ENCODE peak calls at places on chromosome 2, in five cellular contexts. One of them, this sample, is unnamed.

GRCh38 chr2:209687261-209687660 is 84.4 kb upstream of the UNC80 start:
- DNase-seq in DND-41: no peak
- DNase-seq in pancreas: no peak
- DNase-seq in dorsolateral prefrontal cortex: no peak
- DNase-seq in Panc1: no peak
- DNase-seq in this sample: no peak

GRCh38 chr2:1950474-1950873 is 206.2 kb upstream of the PXDN start:
- DNase-seq in DND-41: no peak
- DNase-seq in dorsolateral prefrontal cortex: no peak
- DNase-seq in Panc1: no peak
- DNase-seq in pancreas: no peak
- DNase-seq in this sample: no peak

GRCh38 chr2:68491582-68491981 is 24.2 kb downstream of the APLF start:
- DNase-seq in Panc1: no peak
- DNase-seq in DND-41: no peak
- DNase-seq in pancreas: no peak
- DNase-seq in dorsolateral prefrontal cortex: no peak
- DNase-seq in this sample: no peak

GRCh38 chr2:175414872-175415487 is 233.5 kb upstream of the ATP5MC3 start:
- DNase-seq in dorsolateral prefrontal cortex: no peak
- DNase-seq in Panc1: peak
- DNase-seq in DND-41: peak
- DNase-seq in pancreas: peak
- DNase-seq in this sample: no peak

GRCh38 chr2:23350026-23350791 is 34.8 kb upstream of the KLHL29 start:
- DNase-seq in dorsolateral prefrontal cortex: peak
- DNase-seq in pancreas: no peak
- DNase-seq in DND-41: no peak
- DNase-seq in Panc1: no peak
- DNase-seq in this sample: no peak

GRCh38 chr2:224836263-224836662 is 120.1 kb upstream of the CCDC195 start:
- DNase-seq in pancreas: no peak
- DNase-seq in DND-41: no peak
- DNase-seq in dorsolateral prefrontal cortex: no peak
- DNase-seq in Panc1: no peak
- DNase-seq in this sample: no peak

GRCh38 chr2:109083771-109084170 is 45.2 kb upstream of the SH3RF3 start:
- DNase-seq in DND-41: no peak
- DNase-seq in dorsolateral prefrontal cortex: no peak
- DNase-seq in pancreas: no peak
- DNase-seq in Panc1: no peak
- DNase-seq in this sample: no peak

GRCh38 chr2:235053649-235054048 is 101.8 kb downstream of the SH3BP4 start:
- DNase-seq in dorsolateral prefrontal cortex: no peak
- DNase-seq in DND-41: no peak
- DNase-seq in pancreas: no peak
- DNase-seq in Panc1: no peak
- DNase-seq in this sample: no peak

GRCh38 chr2:36452279-36452678 is 96.7 kb downstream of the CRIM1 start:
- DNase-seq in pancreas: no peak
- DNase-seq in DND-41: no peak
- DNase-seq in Panc1: no peak
- DNase-seq in dorsolateral prefrontal cortex: no peak
- DNase-seq in this sample: no peak

GRCh38 chr2:182831912-182832311 is 34.5 kb downstream of the FRZB start:
- DNase-seq in dorsolateral prefrontal cortex: no peak
- DNase-seq in DND-41: peak
- DNase-seq in pancreas: no peak
- DNase-seq in Panc1: no peak
- DNase-seq in this sample: no peak

GRCh38 chr2:54665436-54665856 is 58.0 kb upstream of the EML6 start:
- DNase-seq in dorsolateral prefrontal cortex: no peak
- DNase-seq in pancreas: no peak
- DNase-seq in DND-41: peak
- DNase-seq in Panc1: peak
- DNase-seq in this sample: peak

GRCh38 chr2:207854484-207855386 is 85.0 kb upstream of the FZD5 start:
- DNase-seq in DND-41: no peak
- DNase-seq in Panc1: no peak
- DNase-seq in dorsolateral prefrontal cortex: no peak
- DNase-seq in pancreas: no peak
- DNase-seq in this sample: no peak

GRCh38 chr2:68745006-68745405 is 10.4 kb downstream of the ARHGAP25 start:
- DNase-seq in Panc1: no peak
- DNase-seq in dorsolateral prefrontal cortex: no peak
- DNase-seq in pancreas: no peak
- DNase-seq in DND-41: no peak
- DNase-seq in this sample: no peak

GRCh38 chr2:184520441-184520840 is 77.9 kb upstream of the ZNF804A start:
- DNase-seq in Panc1: no peak
- DNase-seq in DND-41: no peak
- DNase-seq in pancreas: no peak
- DNase-seq in dorsolateral prefrontal cortex: no peak
- DNase-seq in this sample: no peak

GRCh38 chr2:151302879-151303278 is 13.4 kb upstream of the NMI start:
- DNase-seq in dorsolateral prefrontal cortex: no peak
- DNase-seq in pancreas: no peak
- DNase-seq in DND-41: no peak
- DNase-seq in Panc1: no peak
- DNase-seq in this sample: no peak

GRCh38 chr2:176533505-176534193 is 264.4 kb downstream of the MTX2 start:
- DNase-seq in dorsolateral prefrontal cortex: no peak
- DNase-seq in Panc1: no peak
- DNase-seq in pancreas: no peak
- DNase-seq in DND-41: no peak
- DNase-seq in this sample: no peak

GRCh38 chr2:96267159-96267971 is 1.3 kb downstream of the CIAO1 start:
- DNase-seq in dorsolateral prefrontal cortex: no peak
- DNase-seq in Panc1: no peak
- DNase-seq in pancreas: peak
- DNase-seq in DND-41: peak
- DNase-seq in this sample: peak

GRCh38 chr2:195606179-195606578 is 50.8 kb upstream of the SLC39A10 start:
- DNase-seq in Panc1: no peak
- DNase-seq in dorsolateral prefrontal cortex: no peak
- DNase-seq in DND-41: no peak
- DNase-seq in pancreas: no peak
- DNase-seq in this sample: no peak

GRCh38 chr2:61762292-61762691 is 91.6 kb downstream of the FAM161A start:
- DNase-seq in Panc1: no peak
- DNase-seq in DND-41: no peak
- DNase-seq in dorsolateral prefrontal cortex: no peak
- DNase-seq in pancreas: no peak
- DNase-seq in this sample: no peak

GRCh38 chr2:145186303-145186702 is 666.4 kb upstream of the ZEB2 start:
- DNase-seq in Panc1: no peak
- DNase-seq in dorsolateral prefrontal cortex: no peak
- DNase-seq in DND-41: no peak
- DNase-seq in pancreas: no peak
- DNase-seq in this sample: no peak

GRCh38 chr2:38074047-38074774 is 1.7 kb downstream of the CYP1B1 start:
- DNase-seq in DND-41: no peak
- DNase-seq in Panc1: no peak
- DNase-seq in dorsolateral prefrontal cortex: no peak
- DNase-seq in pancreas: no peak
- DNase-seq in this sample: no peak
- H3K4me3 ChIP-seq in DND-41: no peak
- H3K4me3 ChIP-seq in Panc1: peak
- H3K4me3 ChIP-seq in dorsolateral prefrontal cortex: peak
- H3K4me3 ChIP-seq in pancreas: no peak
- H3K4me3 ChIP-seq in this sample: no peak

GRCh38 chr2:75561566-75562512 is 1.1 kb upstream of the EVA1A start:
- DNase-seq in DND-41: no peak
- DNase-seq in Panc1: no peak
- DNase-seq in dorsolateral prefrontal cortex: no peak
- DNase-seq in pancreas: no peak
- DNase-seq in this sample: no peak
- H3K4me3 ChIP-seq in DND-41: peak
- H3K4me3 ChIP-seq in Panc1: no peak
- H3K4me3 ChIP-seq in dorsolateral prefrontal cortex: no peak
- H3K4me3 ChIP-seq in pancreas: peak
- H3K4me3 ChIP-seq in this sample: no peak

GRCh38 chr2:240436626-240437180 is 1.2 kb downstream of the GPC1 start:
- DNase-seq in Panc1: no peak
- DNase-seq in DND-41: no peak
- DNase-seq in pancreas: peak
- DNase-seq in dorsolateral prefrontal cortex: no peak
- DNase-seq in this sample: peak

GRCh38 chr2:240434728-240435456 is 571 bp upstream of the GPC1 start:
- DNase-seq in Panc1: no peak
- DNase-seq in dorsolateral prefrontal cortex: peak
- DNase-seq in DND-41: no peak
- DNase-seq in pancreas: peak
- DNase-seq in this sample: peak

GRCh38 chr2:240435457-240435954 is at the start of gene GPC1:
- DNase-seq in dorsolateral prefrontal cortex: peak
- DNase-seq in pancreas: peak
- DNase-seq in Panc1: no peak
- DNase-seq in DND-41: no peak
- DNase-seq in this sample: no peak

GRCh38 chr2:240437181-240437860 is 1.9 kb downstream of the GPC1 start:
- DNase-seq in pancreas: peak
- DNase-seq in DND-41: no peak
- DNase-seq in Panc1: no peak
- DNase-seq in dorsolateral prefrontal cortex: no peak
- DNase-seq in this sample: no peak

DNA sequence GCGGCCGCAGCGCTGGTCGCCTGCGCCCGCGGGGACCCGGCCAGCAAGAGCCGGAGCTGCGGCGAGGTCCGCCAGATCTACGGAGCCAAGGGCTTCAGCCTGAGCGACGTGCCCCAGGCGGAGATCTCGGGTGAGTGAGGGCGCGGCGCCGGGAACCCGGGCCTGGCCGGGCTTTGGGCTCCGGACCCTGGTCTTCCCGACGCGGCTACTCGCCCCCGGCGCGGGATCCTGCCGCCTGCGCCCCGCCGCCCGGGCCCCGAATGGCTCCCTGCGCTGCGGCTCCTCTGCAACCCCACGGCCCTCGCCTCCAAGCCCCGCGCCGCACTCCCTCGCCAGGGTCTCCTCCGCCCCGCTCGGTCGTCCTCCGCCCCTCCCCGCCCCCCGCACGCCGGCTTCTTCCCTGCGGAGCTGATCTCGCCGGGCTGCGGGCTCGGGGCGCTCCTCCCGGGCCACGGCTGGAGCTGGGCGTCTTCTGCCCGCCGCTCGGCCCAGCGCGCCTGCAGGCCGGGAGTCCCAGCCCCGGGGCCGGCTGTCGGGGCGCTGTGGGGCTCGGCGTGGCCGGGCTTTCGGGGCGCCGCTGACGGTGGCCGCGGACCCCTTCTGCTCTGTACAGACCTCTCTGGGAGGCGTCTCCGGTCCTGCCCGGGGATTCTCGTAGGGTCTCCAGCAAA is 627 bp downstream of the GPC1 start:
- DNase-seq in Panc1: no peak
- DNase-seq in dorsolateral prefrontal cortex: peak
- DNase-seq in DND-41: no peak
- DNase-seq in pancreas: peak
- DNase-seq in this sample: no peak
- H3K4me3 ChIP-seq in Panc1: peak
- H3K4me3 ChIP-seq in dorsolateral prefrontal cortex: peak
- H3K4me3 ChIP-seq in DND-41: no peak
- H3K4me3 ChIP-seq in pancreas: peak
- H3K4me3 ChIP-seq in this sample: peak

GRCh38 chr2:232699110-232699509 is 2.0 kb downstream of the GIGYF2 start:
- DNase-seq in DND-41: no peak
- DNase-seq in dorsolateral prefrontal cortex: no peak
- DNase-seq in pancreas: no peak
- DNase-seq in Panc1: no peak
- DNase-seq in this sample: no peak

GRCh38 chr2:232698552-232699091 is 1.5 kb downstream of the GIGYF2 start:
- DNase-seq in DND-41: no peak
- DNase-seq in pancreas: no peak
- DNase-seq in Panc1: no peak
- DNase-seq in dorsolateral prefrontal cortex: no peak
- DNase-seq in this sample: no peak

GRCh38 chr2:232697059-232697806 is at the start of gene GIGYF2:
- DNase-seq in pancreas: peak
- DNase-seq in Panc1: peak
- DNase-seq in dorsolateral prefrontal cortex: peak
- DNase-seq in DND-41: peak
- DNase-seq in this sample: peak

GRCh38 chr2:232697807-232698110 is 628 bp downstream of the GIGYF2 start:
- DNase-seq in pancreas: no peak
- DNase-seq in Panc1: no peak
- DNase-seq in DND-41: no peak
- DNase-seq in dorsolateral prefrontal cortex: no peak
- DNase-seq in this sample: no peak

GRCh38 chr2:232696609-232697058 is 497 bp upstream of the GIGYF2 start:
- DNase-seq in DND-41: no peak
- DNase-seq in dorsolateral prefrontal cortex: no peak
- DNase-seq in pancreas: no peak
- DNase-seq in Panc1: no peak
- DNase-seq in this sample: no peak
- H3K4me3 ChIP-seq in DND-41: peak
- H3K4me3 ChIP-seq in dorsolateral prefrontal cortex: peak
- H3K4me3 ChIP-seq in pancreas: no peak
- H3K4me3 ChIP-seq in Panc1: peak
- H3K4me3 ChIP-seq in this sample: peak

DNA sequence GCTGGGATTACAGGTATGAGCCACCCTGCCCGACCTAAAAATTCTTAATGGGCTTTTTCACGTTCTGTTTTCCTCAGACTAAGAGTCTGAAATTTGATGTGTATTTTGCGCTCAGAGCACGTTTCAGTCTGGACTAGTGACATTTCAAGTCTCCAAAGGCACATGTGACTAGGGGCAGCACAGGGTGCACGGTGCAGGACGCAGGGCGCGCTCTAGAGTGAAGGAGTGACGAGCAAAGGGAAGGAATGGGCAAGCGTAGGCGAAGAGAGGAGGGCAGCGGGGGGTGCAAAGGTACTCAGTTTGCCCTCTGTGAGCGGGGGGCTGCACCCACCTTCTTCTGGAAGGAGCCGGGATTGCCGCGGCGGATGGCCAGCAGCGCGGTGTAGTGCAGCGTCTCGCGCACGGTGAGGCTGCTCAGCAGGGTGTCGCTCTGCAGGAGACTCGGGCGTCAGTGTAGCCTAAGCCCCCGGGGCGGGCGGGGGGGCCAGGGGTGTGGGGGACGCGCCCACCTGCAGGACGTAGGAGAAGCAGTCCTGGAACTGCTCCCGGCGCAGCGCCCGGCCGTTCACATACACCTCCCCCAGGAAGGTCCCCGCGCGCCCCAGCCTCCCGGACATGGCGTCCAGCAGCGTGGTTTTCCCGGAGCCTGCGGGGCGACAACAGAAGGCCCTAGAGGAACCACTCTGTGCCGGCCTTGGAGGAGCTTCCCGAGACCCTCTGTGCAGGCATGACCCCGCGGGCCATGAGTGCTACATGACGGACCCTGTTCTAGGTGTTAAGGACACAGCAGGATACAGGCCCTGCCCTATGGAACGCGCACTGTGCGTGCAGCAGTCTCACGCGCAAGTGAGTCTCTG is 7.0 kb downstream of the ABCG5 start:
- DNase-seq in Panc1: no peak
- DNase-seq in dorsolateral prefrontal cortex: no peak
- DNase-seq in DND-41: no peak
- DNase-seq in pancreas: no peak
- DNase-seq in this sample: no peak
- H3K4me3 ChIP-seq in Panc1: peak
- H3K4me3 ChIP-seq in dorsolateral prefrontal cortex: peak
- H3K4me3 ChIP-seq in DND-41: no peak
- H3K4me3 ChIP-seq in pancreas: no peak
- H3K4me3 ChIP-seq in this sample: no peak

This sample was measured in CD8-positive, alpha-beta T cell.